ENCODE peak calls at places on chromosomes 11 and 22, in four cellular contexts. T is brain microvascular endothelial cell; E is mesendoderm; F is effector memory CD4-positive, alpha-beta T cell. M is an unnamed sample. For H3K27me3 and H3K36me3, the result is how much of the 10 kb centered on the place peaks cover.

GRCh38 chr22:50293441-50294318 is 13.8 kb downstream of the PLXNB2 start:
- DNase-seq in T (peak), E (peak), F (no peak), M (peak)

GRCh38 chr11:69744435-69744834 is 30.7 kb downstream of the FGF4 start:
- DNase-seq in T (peak), E (peak), F (no peak), M (no peak)

GRCh38 chr11:82924522-82925224 is 23.1 kb downstream of the DDIAS start:
- DNase-seq in T (no peak), E (no peak), F (no peak), M (no peak)

GRCh38 chr11:16098827-16099226 is 257.5 kb downstream of the SOX6 start:
- DNase-seq in T (no peak), E (no peak), F (no peak), M (no peak)

GRCh38 chr11:73629907-73630306 is 16.5 kb upstream of the PLEKHB1 start:
- DNase-seq in T (no peak), E (no peak), F (no peak), M (no peak)

GRCh38 chr11:11025087-11025486 is 167.2 kb upstream of the ZBED5 start:
- DNase-seq in T (peak), E (no peak), F (no peak), M (peak)

GRCh38 chr22:22573047-22573889 is 14.2 kb upstream of the PRAME start:
- DNase-seq in T (no peak), E (peak), F (no peak), M (no peak)

GRCh38 chr11:4683020-4683419 is 14.6 kb downstream of the OR51E2 start:
- DNase-seq in T (no peak), E (no peak), F (no peak), M (peak)

GRCh38 chr11:46759196-46759595 is 40.2 kb downstream of the F2 start:
- DNase-seq in T (no peak), E (no peak), F (no peak), M (no peak)

GRCh38 chr11:122814401-122814800 is 23.9 kb upstream of the CRTAM start:
- DNase-seq in T (no peak), E (no peak), F (no peak), M (no peak)

GRCh38 chr11:70422692-70423522 is 24.6 kb downstream of the CTTN start:
- DNase-seq in T (no peak), E (no peak), F (no peak), M (no peak)

GRCh38 chr11:76796511-76797203 is 13.5 kb downstream of the TSKU start:
- DNase-seq in T (no peak), E (no peak), F (no peak), M (no peak)

GRCh38 chr11:8100605-8101004 is 19.6 kb downstream of the TUB start:
- DNase-seq in T (no peak), E (no peak), F (no peak), M (no peak)

GRCh38 chr11:68010058-68011041 is at the start of gene ALDH3B1:
- DNase-seq in T (peak), E (peak), F (no peak), M (no peak)

GRCh38 chr22:46428171-46428570 is 92.7 kb downstream of the TRMU start:
- DNase-seq in T (no peak), E (no peak), F (no peak), M (no peak)

GRCh38 chr11:109308551-109308950 is 113.4 kb upstream of the C11orf87 start:
- DNase-seq in T (no peak), E (no peak), F (no peak), M (no peak)

GRCh38 chr11:19559746-19560145 is 152.9 kb upstream of the NAV2 start:
- DNase-seq in T (no peak), E (peak), F (no peak), M (no peak)

GRCh38 chr11:65452806-65453490 is 30.4 kb downstream of the NEAT1 start:
- DNase-seq in T (peak), E (no peak), F (no peak), M (peak)

GRCh38 chr11:47460571-47461235 is 11.8 kb upstream of the RAPSN start:
- DNase-seq in T (no peak), E (no peak), F (no peak), M (no peak)

GRCh38 chr22:22408731-22409696 is 99.5 kb downstream of the ZNF280B start:
- DNase-seq in T (peak), E (peak), F (no peak), M (peak)

GRCh38 chr11:63635762-63636465 is 21.7 kb upstream of the PLAAT3 start:
- DNase-seq in T (peak), E (peak), F (peak), M (peak)

GRCh38 chr11:114060402-114061052 is 1.0 kb downstream of the ZBTB16 start:
- DNase-seq in T (no peak), E (no peak), F (no peak), M (no peak)
- H3K4me3 ChIP-seq in T (peak), E (peak), F (peak), M (peak)

GRCh38 chr11:120105576-120105975 is 32.3 kb downstream of the TRIM29 start:
- DNase-seq in T (no peak), E (no peak), F (no peak), M (no peak)

GRCh38 chr11:120104041-120104440 is 33.9 kb downstream of the TRIM29 start:
- DNase-seq in T (no peak), E (no peak), F (no peak), M (no peak)

GRCh38 chr11:120108154-120108784 is 29.6 kb downstream of the TRIM29 start:
- DNase-seq in T (peak), E (peak), F (no peak), M (peak)

GRCh38 chr11:120108785-120109168 is 29.1 kb downstream of the TRIM29 start:
- DNase-seq in T (no peak), E (no peak), F (no peak), M (peak)

DNA sequence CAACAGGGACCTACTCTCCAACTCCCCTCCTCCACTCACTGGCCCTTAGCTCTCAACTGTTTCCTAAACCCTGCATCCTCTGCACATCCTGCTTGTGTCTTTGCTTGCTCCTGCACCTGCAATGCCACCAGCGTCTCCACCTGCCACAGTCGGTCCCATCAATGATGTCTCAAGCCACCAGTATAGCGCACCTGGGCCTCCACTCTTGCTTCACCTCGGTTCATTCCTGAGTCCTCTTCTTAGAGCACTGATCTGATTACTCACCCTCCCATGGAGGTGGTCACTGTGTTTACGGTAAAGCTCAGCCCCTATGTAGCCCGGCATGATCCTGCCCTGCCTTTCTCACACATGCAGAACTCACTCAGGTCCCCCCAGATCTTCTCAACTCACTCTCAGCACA is 31.6 kb downstream of the TRIM29 start:
- DNase-seq in T (no peak), E (no peak), F (no peak), M (no peak)
- H3K27me3 ChIP-seq in T (under half), E (under half), F (under half), M (under half)

GRCh38 chr22:36300396-36301212 is 47.7 kb downstream of the APOL1 start:
- DNase-seq in T (no peak), E (no peak), F (no peak), M (no peak)

GRCh38 chr22:36299911-36300310 is 47.0 kb downstream of the APOL1 start:
- DNase-seq in T (no peak), E (no peak), F (no peak), M (no peak)

GRCh38 chr22:36298118-36298517 is 45.2 kb downstream of the APOL1 start:
- DNase-seq in T (no peak), E (no peak), F (no peak), M (no peak)

GRCh38 chr22:36298601-36299000 is 45.7 kb downstream of the APOL1 start:
- DNase-seq in T (no peak), E (no peak), F (no peak), M (no peak)

GRCh38 chr22:36299295-36299694 is 46.4 kb downstream of the APOL1 start:
- DNase-seq in T (no peak), E (no peak), F (no peak), M (no peak)
- H3K36me3 ChIP-seq in T (half or more), E (half or more), F (half or more), M (half or more)

GRCh38 chr11:128530119-128531091 is 57.0 kb downstream of the ETS1 start:
- DNase-seq in T (peak), E (no peak), F (no peak), M (peak)
- H3K4me3 ChIP-seq in T (no peak), E (no peak), F (no peak), M (no peak)

GRCh38 chr11:9380773-9381172 is 3.7 kb upstream of the IPO7 start:
- DNase-seq in T (no peak), E (no peak), F (no peak), M (no peak)

GRCh38 chr11:9384535-9385287 is at the start of gene IPO7:
- DNase-seq in T (peak), E (peak), F (peak), M (peak)

DNA sequence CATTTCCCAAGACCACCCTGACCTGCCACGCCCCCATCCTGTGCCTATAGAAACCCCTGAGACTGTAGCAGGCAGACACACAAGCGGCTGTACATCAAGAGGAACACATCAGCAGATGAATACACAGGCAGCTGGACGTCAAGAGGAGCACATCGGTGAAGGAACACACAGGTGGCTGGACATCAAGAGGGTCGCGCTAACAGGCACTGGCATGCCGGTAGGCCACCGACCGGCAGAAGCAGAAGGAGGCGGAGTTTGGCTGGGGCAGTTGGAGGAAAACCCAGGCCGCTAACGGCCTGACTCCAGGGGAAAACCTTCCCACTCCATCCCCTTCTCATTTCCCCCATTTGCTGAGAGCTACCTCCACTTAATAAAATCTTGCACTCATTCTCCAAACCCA is 5.4 kb upstream of the IPO7 start:
- DNase-seq in T (no peak), E (no peak), F (no peak), M (no peak)
- H3K27me3 ChIP-seq in T (under half), E (under half), F (under half), M (under half)

M was measured in bronchial epithelial cell.